ENCODE peak calls at places on chromosomes 5 and 9, in nine cellular contexts. J is KG1; S is endothelial cell; V is stomach; F is RWPE2; L is ureter; T is activated naive CD8-positive, alpha-beta T cell treated with anti-CD3 and anti-CD28 coated beads for 36 hours; N is fibroblast of the aortic adventitia; P is NCI-H460. M is an unnamed sample.
A peak's percentile ranks its signal among the peaks of the same experiment; 100 is the strongest.

GRCh38 chr5:75611324-75612210 is at the start of gene ANKDD1B:
- DNase-seq in J (no peak), S (peak; percentile 45), V (peak; percentile 38), F (peak; percentile 70), L (peak; percentile 46), T (peak; percentile 4), N (peak; percentile 77), P (no peak), M (no peak)

GRCh38 chr9:122051401-122052346 is 41.4 kb downstream of the TTLL11 start:
- DNase-seq in J (no peak), S (no peak), V (no peak), F (no peak), L (no peak), T (peak; percentile 73), N (peak; percentile 18), P (no peak), M (no peak)

GRCh38 chr5:150289551-150290390 is at the start of gene CAMK2A:
- DNase-seq in J (no peak), S (no peak), V (no peak), F (no peak), L (no peak), T (no peak), N (no peak), P (no peak), M (no peak)

GRCh38 chr5:35674049-35674448 is 56.4 kb downstream of the SPEF2 start:
- DNase-seq in J (no peak), S (no peak), V (no peak), F (no peak), L (no peak), T (no peak), N (no peak), P (no peak), M (no peak)

GRCh38 chr5:11588803-11589202 is 315.4 kb downstream of the CTNND2 start:
- DNase-seq in J (no peak), S (peak; percentile 29), V (no peak), F (no peak), L (no peak), T (no peak), N (no peak), P (peak; percentile 59), M (no peak)

GRCh38 chr5:145775893-145776444 is 59.2 kb downstream of the PRELID2 start:
- DNase-seq in J (no peak), S (no peak), V (no peak), F (no peak), L (no peak), T (no peak), N (peak; percentile 93), P (peak; percentile 56), M (no peak)

GRCh38 chr9:120484162-120484561 is 95.8 kb downstream of the CDK5RAP2 start:
- DNase-seq in J (no peak), S (no peak), V (no peak), F (no peak), L (no peak), T (no peak), N (no peak), P (no peak), M (no peak)

GRCh38 chr5:87229780-87230179 is 37.9 kb upstream of the RASA1 start:
- DNase-seq in J (no peak), S (no peak), V (no peak), F (no peak), L (no peak), T (no peak), N (peak; percentile 16), P (no peak), M (no peak)

GRCh38 chr5:173884402-173885053 is 3.6 kb upstream of the CPEB4 start:
- DNase-seq in J (no peak), S (no peak), V (peak; percentile 71), F (no peak), L (no peak), T (peak; percentile 21), N (no peak), P (no peak), M (no peak)

GRCh38 chr5:158569534-158569933 is 530.2 kb downstream of the EBF1 start:
- DNase-seq in J (no peak), S (no peak), V (no peak), F (no peak), L (no peak), T (no peak), N (no peak), P (no peak), M (no peak)

GRCh38 chr9:127450170-127450830 is 906 bp downstream of the RPL12 start:
- DNase-seq in J (no peak), S (peak; percentile 14), V (peak; percentile 29), F (no peak), L (no peak), T (no peak), N (peak; percentile 55), P (no peak), M (no peak)

GRCh38 chr5:115842089-115842881 is 550 bp downstream of the AP3S1 start:
- DNase-seq in J (no peak), S (peak; percentile 75), V (no peak), F (no peak), L (peak; percentile 51), T (no peak), N (no peak), P (peak; percentile 52), M (peak; percentile 3)

GRCh38 chr5:142235050-142235797 is 89.6 kb downstream of the SPRY4 start:
- DNase-seq in J (no peak), S (peak; percentile 58), V (no peak), F (no peak), L (no peak), T (peak; percentile 34), N (peak; percentile 6), P (no peak), M (no peak)

GRCh38 chr5:36734422-36734821 is 128.0 kb downstream of the SLC1A3 start:
- DNase-seq in J (no peak), S (no peak), V (no peak), F (no peak), L (no peak), T (no peak), N (peak; percentile 52), P (peak; percentile 28), M (no peak)

GRCh38 chr5:73433272-73433981 is 15.2 kb downstream of the FOXD1 start:
- DNase-seq in J (no peak), S (no peak), V (no peak), F (no peak), L (no peak), T (no peak), N (no peak), P (no peak), M (no peak)